ENCODE peak calls at places on chromosomes 6 and 20, in eight cellular contexts. K, T, R, E, H, S, A and D are unnamed samples.

GRCh38 chr6:56865081-56865875 is 89.6 kb upstream of the BEND6 start:
- DNase-seq in S (no peak), R (no peak), E (no peak), K (no peak), H (no peak), T (no peak), A (no peak), D (peak; percentile 24)

GRCh38 chr6:164296411-164296810 is 881.9 kb downstream of the QKI start:
- DNase-seq in S (no peak), K (no peak), H (no peak), E (no peak), T (no peak), A (peak; percentile 3), R (no peak), D (peak; percentile 78)

GRCh38 chr6:16338577-16339262 is 100.3 kb downstream of the GMPR start:
- DNase-seq in S (no peak), E (peak; percentile 95), H (peak; percentile 100), K (peak; percentile 81), T (no peak), R (no peak), A (peak; percentile 100), D (peak; percentile 100)

GRCh38 chr6:130617658-130618057 is 209.5 kb upstream of the SMLR1 start:
- DNase-seq in E (no peak), K (no peak), A (no peak), R (no peak), S (no peak), T (no peak), H (no peak), D (no peak)

GRCh38 chr6:44701038-44701636 is 313.6 kb downstream of the CDC5L start:
- DNase-seq in S (no peak), R (peak; percentile 18), E (no peak), H (no peak), T (no peak), A (no peak), K (no peak), D (no peak)

GRCh38 chr6:109325400-109325801 is 56.9 kb downstream of the CD164 start:
- DNase-seq in A (no peak), R (no peak), H (no peak), S (no peak), E (no peak), T (no peak), K (no peak), D (no peak)

GRCh38 chr6:154842828-154843227 is 109.6 kb downstream of the SCAF8 start:
- DNase-seq in H (no peak), T (no peak), R (no peak), A (no peak), E (no peak), S (no peak), K (no peak), D (peak; percentile 11)

GRCh38 chr6:87840324-87840723 is 138.3 kb upstream of the AKIRIN2 start:
- DNase-seq in A (no peak), R (no peak), K (no peak), H (no peak), S (no peak), T (no peak), E (no peak), D (no peak)

GRCh38 chr6:17101422-17102257 is at the start of gene STMND1:
- DNase-seq in S (peak; percentile 64), R (peak; percentile 8), K (no peak), A (peak; percentile 37), T (no peak), H (peak; percentile 24), E (peak; percentile 29), D (no peak)

GRCh38 chr6:143325379-143326140 is 124.9 kb downstream of the ADAT2 start:
- DNase-seq in H (peak; percentile 32), R (no peak), T (no peak), S (no peak), E (peak; percentile 29), K (no peak), A (peak; percentile 72), D (peak; percentile 63)

GRCh38 chr20:18543932-18544331 is 23.3 kb upstream of the SMIM26 start:
- DNase-seq in S (no peak), R (no peak), H (no peak), A (no peak), E (no peak), T (no peak), K (peak; percentile 51), D (no peak)

GRCh38 chr20:36362261-36362660 is 56.1 kb downstream of the DLGAP4 start:
- DNase-seq in K (no peak), E (no peak), A (no peak), T (no peak), R (no peak), S (no peak), H (no peak), D (no peak)

GRCh38 chr6:14635195-14635594 is 517.6 kb downstream of the CD83 start:
- DNase-seq in R (peak; percentile 60), A (no peak), S (no peak), H (no peak), E (no peak), T (peak; percentile 20), K (no peak), D (no peak)

GRCh38 chr6:120186080-120186479 is 836.5 kb upstream of the MAN1A1 start:
- DNase-seq in S (no peak), H (no peak), E (no peak), T (no peak), R (no peak), A (no peak), K (no peak), D (no peak)

GRCh38 chr6:76351275-76351674 is 278.8 kb upstream of the IMPG1 start:
- DNase-seq in R (no peak), T (no peak), E (no peak), H (no peak), S (no peak), K (no peak), A (no peak), D (no peak)

GRCh38 chr6:47221565-47221964 is 88.1 kb downstream of the TNFRSF21 start:
- DNase-seq in S (peak; percentile 70), K (no peak), A (no peak), H (no peak), R (no peak), E (no peak), T (no peak), D (no peak)

GRCh38 chr6:81808834-81809598 is 56.5 kb upstream of the TENT5A start:
- DNase-seq in S (no peak), R (no peak), T (no peak), H (no peak), A (no peak), K (peak; percentile 42), E (peak; percentile 30), D (no peak)

GRCh38 chr20:23200914-23201313 is 114.8 kb upstream of the CD93 start:
- DNase-seq in T (no peak), A (peak; percentile 20), K (peak; percentile 28), S (peak; percentile 70), H (no peak), R (no peak), E (no peak), D (no peak)

GRCh38 chr20:48776306-48776705 is 51.5 kb downstream of the PREX1 start:
- DNase-seq in S (no peak), E (peak; percentile 76), K (no peak), R (no peak), H (peak; percentile 94), T (no peak), A (peak; percentile 97), D (peak; percentile 88)

GRCh38 chr6:161434331-161434730 is 160.5 kb upstream of the AGPAT4 start:
- DNase-seq in E (no peak), T (no peak), K (no peak), H (peak; percentile 61), A (peak; percentile 43), R (no peak), S (no peak), D (no peak)

GRCh38 chr20:41249781-41250281 is 67.7 kb downstream of the ZHX3 start:
- DNase-seq in H (no peak), S (peak; percentile 78), R (no peak), T (no peak), K (peak; percentile 34), A (peak; percentile 81), E (peak; percentile 69), D (peak; percentile 78)

GRCh38 chr20:35252037-35252461 is 25.6 kb downstream of the MMP24 start:
- DNase-seq in S (no peak), K (no peak), T (no peak), R (peak; percentile 50), E (no peak), H (no peak), A (no peak), D (no peak)

GRCh38 chr20:31693987-31694661 is 28.5 kb downstream of the BCL2L1 start:
- DNase-seq in T (no peak), E (no peak), K (no peak), A (no peak), R (no peak), S (peak; percentile 52), H (no peak), D (peak; percentile 73)

GRCh38 chr6:142946181-142946923 is 1.4 kb upstream of the HIVEP2 start:
- DNase-seq in H (peak; percentile 99), A (peak; percentile 99), R (peak; percentile 87), T (peak; percentile 76), K (peak; percentile 98), S (peak; percentile 94), E (peak; percentile 99), D (peak; percentile 97)

GRCh38 chr6:135093578-135093977 is 39.0 kb upstream of the HBS1L start:
- DNase-seq in R (no peak), E (no peak), H (no peak), S (no peak), T (no peak), A (no peak), K (no peak), D (no peak)

GRCh38 chr6:4191271-4191721 is 55.9 kb upstream of the ECI2 start:
- DNase-seq in R (no peak), E (no peak), H (no peak), S (no peak), T (no peak), A (no peak), K (no peak), D (no peak)

GRCh38 chr6:81937296-81937937 is 184.9 kb upstream of the TENT5A start:
- DNase-seq in T (no peak), E (peak; percentile 59), S (no peak), K (no peak), R (no peak), H (peak; percentile 49), A (peak; percentile 76), D (peak; percentile 61)

GRCh38 chr6:138944412-138944811 is 43.6 kb downstream of the REPS1 start:
- DNase-seq in H (peak; percentile 43), K (no peak), A (peak; percentile 62), T (no peak), S (no peak), E (peak; percentile 90), R (peak; percentile 39), D (peak; percentile 49)

GRCh38 chr6:84635081-84635745 is 129.2 kb downstream of the TBX18 start:
- DNase-seq in E (peak; percentile 84), A (peak; percentile 69), K (peak; percentile 24), S (no peak), T (no peak), H (peak; percentile 53), R (no peak), D (peak; percentile 76)

GRCh38 chr20:58051367-58051766 is 177.1 kb downstream of the ANKRD60 start:
- DNase-seq in A (no peak), H (no peak), K (no peak), S (no peak), R (no peak), E (no peak), T (no peak), D (no peak)

GRCh38 chr6:138956244-138956924 is 31.7 kb downstream of the REPS1 start:
- DNase-seq in E (no peak), H (no peak), A (no peak), T (no peak), K (no peak), S (no peak), R (no peak), D (no peak)

GRCh38 chr20:51495921-51496545 is 46.5 kb downstream of the NFATC2 start:
- DNase-seq in H (peak; percentile 85), T (no peak), S (no peak), A (peak; percentile 58), K (no peak), R (no peak), E (no peak), D (peak; percentile 32)